ENCODE peak calls at places on chromosomes 5 and 9, in nine cellular contexts. O is GM23338, W is PC-3, S is MM.1S, Z is GM23248, P is SK-N-SH, R is OCI-LY7, C is HCT116, X is hepatocyte. B is an unnamed sample.

GRCh38 chr9:36870960-36871359 is 163.1 kb downstream of the PAX5 start:
- DNase-seq in R (no peak), S (no peak), P (no peak), W (no peak), O (no peak), Z (no peak), X (no peak), C (no peak), B (no peak)

GRCh38 chr9:37992924-37993349 is 76.1 kb downstream of the SHB start:
- DNase-seq in Z (no peak), S (no peak), W (no peak), R (no peak), O (no peak), P (no peak), C (no peak), X (no peak), B (no peak)

GRCh38 chr5:174386306-174386705 is 338.1 kb upstream of the MSX2 start:
- DNase-seq in R (no peak), Z (no peak), P (no peak), X (no peak), O (no peak), W (peak; percentile 5), S (no peak), C (no peak), B (no peak)

GRCh38 chr9:108983885-108984284 is 29.4 kb downstream of the CTNNAL1 start:
- DNase-seq in S (no peak), C (no peak), P (no peak), Z (no peak), X (no peak), W (no peak), R (no peak), O (no peak), B (no peak)

GRCh38 chr9:108469654-108470053 is 386.1 kb downstream of the ACTL7B start:
- DNase-seq in X (no peak), S (no peak), R (no peak), O (no peak), Z (peak; percentile 81), P (no peak), W (peak; percentile 83), C (no peak), B (no peak)

GRCh38 chr9:82930116-82930515 is 132.8 kb downstream of the RASEF start:
- DNase-seq in R (no peak), P (peak; percentile 36), C (no peak), W (no peak), Z (no peak), O (no peak), X (no peak), S (no peak), B (no peak)

GRCh38 chr5:131367219-131367860 is 103.5 kb downstream of the CDC42SE2 start:
- DNase-seq in R (no peak), X (no peak), S (no peak), Z (no peak), O (no peak), P (no peak), C (no peak), W (no peak), B (no peak)

GRCh38 chr9:124353811-124354274 is 61.4 kb downstream of the PSMB7 start:
- DNase-seq in C (no peak), R (no peak), P (no peak), X (no peak), O (no peak), S (no peak), Z (peak; percentile 76), W (no peak), B (no peak)

GRCh38 chr5:175694371-175695160 is 36.7 kb downstream of the HRH2 start:
- DNase-seq in O (no peak), W (no peak), P (no peak), R (no peak), X (peak; percentile 37), Z (no peak), S (no peak), C (no peak), B (no peak)

GRCh38 chr9:116713266-116713665 is 26.2 kb downstream of the TRIM32 start:
- DNase-seq in P (no peak), C (no peak), Z (no peak), X (no peak), W (no peak), O (no peak), S (no peak), R (no peak), B (no peak)

DNA sequence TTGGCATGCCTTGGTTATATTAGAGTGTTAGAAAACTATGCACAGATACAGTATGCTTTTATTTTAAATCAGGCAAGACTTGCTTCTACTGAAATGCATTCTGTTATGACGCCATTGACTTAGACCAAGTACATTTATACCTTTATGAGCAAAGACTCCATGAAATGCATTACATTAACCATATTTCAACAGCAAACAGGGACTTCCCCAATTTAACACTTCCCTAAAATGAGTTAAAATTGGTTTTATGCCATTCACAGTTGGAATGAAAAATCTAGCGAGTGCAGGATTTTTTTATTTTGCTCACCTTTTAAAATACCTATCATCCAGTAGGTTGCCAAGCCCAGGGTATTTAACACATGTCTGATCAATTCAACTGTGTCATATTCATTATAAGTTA is 272.1 kb upstream of the IZUMO3 start:
- DNase-seq in S (no peak), P (no peak), O (no peak), R (no peak), Z (no peak), X (no peak), W (no peak), C (no peak), B (no peak)
- TF ChIP-seq EZH2phosphoT487 in S (no peak), P (no peak), O (no peak), R (no peak), Z (no peak), X (no peak), W (no peak), C (no peak), B (no peak)

GRCh38 chr9:137987244-137988030 is 109.9 kb downstream of the CACNA1B start:
- DNase-seq in W (no peak), C (no peak), O (no peak), R (no peak), S (no peak), Z (peak; percentile 4), X (peak; percentile 7), P (no peak), B (no peak)

GRCh38 chr9:137989156-137989555 is 111.6 kb downstream of the CACNA1B start:
- DNase-seq in O (no peak), S (no peak), W (no peak), Z (no peak), R (no peak), C (no peak), X (no peak), P (no peak), B (no peak)

GRCh38 chr9:137988701-137989100 is 111.1 kb downstream of the CACNA1B start:
- DNase-seq in W (no peak), X (no peak), P (no peak), O (no peak), Z (no peak), S (no peak), R (no peak), C (no peak), B (no peak)

GRCh38 chr9:137986268-137987099 is 108.9 kb downstream of the CACNA1B start:
- DNase-seq in S (no peak), O (no peak), Z (no peak), C (no peak), R (no peak), P (no peak), W (no peak), X (peak; percentile 1), B (no peak)

GRCh38 chr9:137988051-137988450 is 110.5 kb downstream of the CACNA1B start:
- DNase-seq in W (no peak), C (no peak), X (peak; percentile 2), O (no peak), Z (no peak), R (no peak), S (no peak), P (no peak), B (no peak)
- TF ChIP-seq EZH2phosphoT487 in W (no peak), C (no peak), X (no peak), O (no peak), Z (no peak), R (no peak), S (no peak), P (no peak), B (no peak)

GRCh38 chr9:16119261-16119660 is 566.4 kb downstream of the CCDC171 start:
- DNase-seq in P (no peak), W (no peak), R (no peak), X (no peak), C (no peak), O (no peak), S (no peak), Z (no peak), B (no peak)
- TF ChIP-seq EZH2phosphoT487 in P (no peak), W (no peak), R (no peak), X (no peak), C (no peak), O (no peak), S (no peak), Z (no peak), B (no peak)

DNA sequence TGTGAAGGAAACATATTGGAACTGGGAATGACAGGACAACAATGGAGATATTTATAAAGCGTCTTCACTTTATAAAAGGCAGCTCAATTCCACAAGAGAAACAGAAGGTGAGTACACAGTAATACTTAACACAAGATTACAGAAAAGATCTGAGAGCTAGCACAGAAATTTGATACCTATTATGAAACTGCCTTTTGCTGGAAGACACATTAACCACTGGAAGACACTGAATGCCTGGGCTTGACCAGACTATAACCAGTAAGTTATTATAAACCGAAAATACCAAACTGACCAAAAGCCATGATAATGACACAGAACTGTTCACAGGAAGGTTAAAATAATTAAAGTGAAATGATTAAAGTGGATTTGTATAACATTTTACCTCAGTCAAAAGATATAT is 195.4 kb downstream of the NR2F1-AS1 start:
- DNase-seq in Z (peak; percentile 21), W (no peak), P (no peak), S (no peak), C (no peak), R (no peak), O (no peak), X (no peak), B (no peak)
- TF ChIP-seq EZH2phosphoT487 in Z (no peak), W (no peak), P (no peak), S (no peak), C (no peak), R (no peak), O (no peak), X (no peak), B (no peak)

B was measured in neural progenitor cell.